ENCODE peak calls at places on chromosomes 3 and 15, in seven cellular contexts. E is heart left ventricle, P is gastrocnemius medialis, Q is breast epithelium, J is IMR-90, D is ovary, L is body of pancreas. F is an unnamed sample.

GRCh38 chr3:49747792-49748480 is 24.2 kb upstream of the GMPPB start:
- DNase-seq in E (no peak), P (no peak), Q (no peak), J (peak), D (no peak), L (no peak), F (no peak)

GRCh38 chr3:136266468-136266867 is 16.3 kb downstream of the PCCB start:
- DNase-seq in E (no peak), P (no peak), Q (no peak), J (peak), D (no peak), L (no peak), F (no peak)

GRCh38 chr15:71651750-71652186 is 158.6 kb upstream of the NR2E3 start:
- DNase-seq in E (no peak), P (no peak), Q (no peak), J (peak), D (no peak), L (no peak), F (no peak)

GRCh38 chr15:58742424-58743160 is 6.9 kb downstream of the ADAM10 start:
- DNase-seq in E (no peak), P (no peak), Q (no peak), J (peak), D (no peak), L (no peak), F (no peak)

GRCh38 chr3:44988073-44988472 is 12.0 kb downstream of the EXOSC7 start:
- DNase-seq in E (no peak), P (no peak), Q (no peak), J (no peak), D (no peak), L (no peak), F (no peak)

GRCh38 chr15:52318729-52319500 is 23.3 kb upstream of the MYO5C start:
- DNase-seq in E (peak), P (peak), Q (peak), J (no peak), D (no peak), L (peak), F (no peak)

GRCh38 chr3:132641837-132642538 is 17.6 kb downstream of the ACAD11 start:
- DNase-seq in E (no peak), P (no peak), Q (no peak), J (peak), D (no peak), L (no peak), F (no peak)

GRCh38 chr15:25234831-25235230 is 204.0 kb downstream of the UBE3A start:
- DNase-seq in E (peak), P (no peak), Q (no peak), J (no peak), D (no peak), L (no peak), F (no peak)

GRCh38 chr3:69541823-69542264 is 156.0 kb upstream of the FRMD4B start:
- DNase-seq in E (peak), P (no peak), Q (no peak), J (no peak), D (peak), L (no peak), F (no peak)

GRCh38 chr15:63238181-63238580 is 39.2 kb upstream of the APH1B start:
- DNase-seq in E (no peak), P (no peak), Q (no peak), J (no peak), D (no peak), L (no peak), F (no peak)

GRCh38 chr3:129855454-129856419 is 37.8 kb downstream of the TMCC1 start:
- DNase-seq in E (no peak), P (no peak), Q (no peak), J (peak), D (no peak), L (no peak), F (no peak)

GRCh38 chr3:149377408-149378111 is at the start of gene TM4SF1:
- DNase-seq in E (no peak), P (no peak), Q (peak), J (peak), D (peak), L (peak), F (no peak)

GRCh38 chr15:72936691-72937679 is 115.3 kb upstream of the NEO1 start:
- DNase-seq in E (no peak), P (no peak), Q (no peak), J (no peak), D (no peak), L (no peak), F (no peak)

GRCh38 chr3:156530969-156531368 is 23.9 kb downstream of the SSR3 start:
- DNase-seq in E (no peak), P (no peak), Q (no peak), J (no peak), D (no peak), L (no peak), F (no peak)

GRCh38 chr3:152738656-152739055 is 96.3 kb upstream of the P2RY1 start:
- DNase-seq in E (no peak), P (no peak), Q (no peak), J (no peak), D (no peak), L (no peak), F (no peak)

GRCh38 chr3:99747915-99748314 is 69.7 kb upstream of the CMSS1 start:
- DNase-seq in E (no peak), P (no peak), Q (no peak), J (peak), D (no peak), L (no peak), F (no peak)

GRCh38 chr3:171431550-171431949 is 28.7 kb downstream of the TNIK start:
- DNase-seq in E (no peak), P (no peak), Q (no peak), J (no peak), D (no peak), L (no peak), F (no peak)

GRCh38 chr3:11642455-11643162 is 1.1 kb downstream of the VGLL4 start:
- DNase-seq in E (peak), P (peak), Q (peak), J (peak), D (peak), L (peak), F (peak)

GRCh38 chr3:67593761-67594234 is 60.6 kb downstream of the SUCLG2 start:
- DNase-seq in E (no peak), P (no peak), Q (no peak), J (peak), D (no peak), L (no peak), F (no peak)

GRCh38 chr15:64893481-64894394 is 18.0 kb upstream of the ANKDD1A start:
- DNase-seq in E (peak), P (peak), Q (peak), J (peak), D (peak), L (peak), F (peak)
- TF ChIP-seq POLR2A in E (no peak), P (peak), Q (no peak), J (peak), D (peak), L (peak), F (peak)

GRCh38 chr3:52793702-52794611 is 639 bp upstream of the ITIH3 start:
- DNase-seq in E (no peak), P (no peak), Q (no peak), J (no peak), D (no peak), L (no peak), F (no peak)
- H3K4me3 ChIP-seq in E (no peak), P (no peak), Q (no peak), J (no peak), D (no peak), L (no peak), F (no peak)

GRCh38 chr3:127693336-127693843 is 20.6 kb downstream of the ABTB1 start:
- DNase-seq in E (peak), P (no peak), Q (no peak), J (no peak), D (no peak), L (no peak), F (no peak)
- TF ChIP-seq POLR2A in E (no peak), P (no peak), Q (no peak), J (no peak), D (no peak), L (no peak), F (no peak)

GRCh38 chr3:51994530-51994929 is 1.2 kb downstream of the RPL29 start:
- DNase-seq in E (no peak), P (no peak), Q (no peak), J (no peak), D (no peak), L (no peak), F (no peak)
- H3K4me3 ChIP-seq in E (no peak), P (peak), Q (peak), J (peak), D (no peak), L (no peak), F (peak)

GRCh38 chr3:196432137-196432879 is at the start of gene UBXN7:
- DNase-seq in E (peak), P (peak), Q (peak), J (peak), D (peak), L (peak), F (peak)

DNA sequence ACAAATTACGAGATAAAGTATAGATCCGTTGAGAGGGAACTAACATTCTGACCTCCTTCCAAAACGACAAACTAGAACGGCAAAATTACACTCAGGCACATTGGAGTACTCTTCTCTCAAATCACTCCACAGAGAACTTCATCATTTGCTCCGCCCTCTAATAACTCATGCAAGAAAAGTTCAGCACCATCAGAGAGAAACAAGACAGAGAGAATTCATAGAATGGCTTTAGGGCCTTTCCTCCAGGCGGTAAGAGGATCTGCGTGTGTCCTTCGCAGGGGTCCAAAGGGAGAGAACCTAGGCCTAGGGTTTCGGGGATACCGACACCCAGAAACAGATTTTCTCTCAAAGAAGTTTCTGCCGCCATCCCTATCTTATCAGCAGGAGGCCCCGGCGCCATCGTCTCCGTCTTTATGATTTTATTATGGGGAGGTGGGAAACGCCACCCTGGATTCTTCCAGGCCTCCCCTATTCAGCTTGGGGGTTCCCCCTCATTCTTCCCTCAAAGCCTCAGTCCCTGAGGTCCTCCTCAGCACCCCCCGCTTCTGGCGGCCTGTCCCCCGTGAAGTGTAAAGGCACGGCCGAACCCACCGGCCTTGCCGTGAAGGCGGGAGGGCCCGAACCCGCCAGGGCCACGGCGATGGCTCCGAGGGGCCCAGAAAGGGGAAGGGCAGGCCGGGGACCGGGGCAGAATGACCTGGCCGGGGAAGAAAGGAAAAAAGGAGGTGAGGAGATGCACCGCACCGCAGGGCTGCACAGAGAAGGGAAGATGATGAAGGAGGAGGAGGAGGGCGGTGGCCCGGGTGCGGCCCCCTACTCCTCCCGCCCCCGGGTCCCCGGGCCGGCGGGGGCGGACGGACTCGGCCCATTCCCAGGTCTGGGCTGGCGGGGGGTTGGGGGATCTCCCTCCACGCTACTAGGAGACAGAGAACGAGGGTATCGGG is 762 bp downstream of the UBXN7 start:
- DNase-seq in E (peak), P (no peak), Q (no peak), J (peak), D (peak), L (no peak), F (peak)
- TF ChIP-seq POLR2A in E (no peak), P (no peak), Q (no peak), J (no peak), D (no peak), L (no peak), F (no peak)

DNA sequence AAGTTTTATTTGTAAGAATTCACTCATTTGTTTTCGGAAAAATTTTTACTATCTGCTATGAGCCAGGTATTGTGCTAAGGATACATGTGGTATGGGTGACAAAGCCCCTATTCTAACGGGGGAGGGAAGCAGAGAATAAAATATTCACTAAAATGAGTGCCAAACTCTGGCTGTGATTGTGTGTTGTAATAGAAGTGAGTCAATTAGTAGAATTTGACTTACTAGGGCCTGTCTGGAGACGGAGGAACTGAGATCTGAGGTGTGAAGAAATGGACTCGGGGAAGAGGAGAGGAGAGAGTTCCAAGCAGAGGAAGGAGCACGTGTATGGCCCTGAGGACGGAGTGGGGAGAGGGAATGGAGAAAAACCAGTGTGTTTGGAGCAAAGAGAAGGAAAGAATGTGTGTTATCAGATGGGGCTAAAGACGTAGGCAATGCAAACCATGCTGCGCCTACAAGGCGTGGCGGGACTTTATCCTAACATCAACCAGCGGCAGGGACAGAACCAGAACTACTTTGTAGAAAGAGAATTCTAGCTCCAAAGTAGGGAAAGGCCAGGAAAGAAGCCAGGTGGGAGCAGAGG is 89.1 kb downstream of the OSBPL10 start:
- DNase-seq in E (no peak), P (no peak), Q (no peak), J (no peak), D (no peak), L (no peak), F (no peak)
- H3K4me3 ChIP-seq in E (no peak), P (no peak), Q (no peak), J (no peak), D (no peak), L (no peak), F (no peak)

DNA sequence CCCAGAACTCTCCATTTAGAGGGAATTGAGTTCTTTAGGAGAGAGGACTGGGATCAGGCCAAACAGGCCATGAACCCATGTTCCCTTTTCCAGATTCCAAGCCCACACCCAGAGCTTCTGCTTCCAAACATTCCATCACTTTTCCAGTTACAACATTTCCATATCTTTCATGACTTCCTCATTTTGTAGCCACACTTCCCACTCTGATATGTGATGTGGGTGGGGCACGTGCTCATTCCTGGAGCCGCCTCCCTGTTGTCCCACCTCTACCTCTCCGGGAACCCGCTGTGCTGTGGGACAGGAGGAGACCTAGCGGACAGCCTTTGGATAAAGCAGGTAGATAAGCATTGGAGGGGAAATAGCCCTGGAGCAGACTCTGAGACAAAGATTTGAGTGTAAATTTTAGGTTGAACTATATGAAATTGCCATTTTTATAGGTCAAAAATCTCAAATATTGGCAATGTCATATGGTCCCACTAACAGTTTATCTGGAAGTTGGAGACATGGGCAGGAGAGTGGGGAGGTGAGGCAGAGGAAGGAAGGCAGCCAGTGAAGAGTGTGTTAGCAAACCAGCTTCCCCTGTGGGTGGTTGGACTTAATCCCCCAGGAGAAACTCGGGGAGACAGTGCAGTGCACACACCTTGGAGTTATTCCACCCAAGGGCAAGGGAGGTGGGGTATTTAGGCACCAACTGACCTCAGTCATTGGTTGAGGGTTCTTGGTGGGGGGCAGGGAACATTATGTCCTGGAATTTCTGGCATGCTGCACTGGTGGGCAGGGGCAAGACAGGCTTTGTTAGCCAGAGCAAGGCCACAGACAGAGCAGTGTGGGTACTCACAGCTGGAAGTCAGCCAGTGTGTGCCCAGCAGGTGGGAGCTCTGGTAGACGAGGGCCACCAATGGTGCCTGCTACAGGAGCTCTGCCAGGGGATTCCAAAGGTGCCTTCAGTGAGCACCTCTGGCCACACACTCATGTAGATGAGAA is 31.7 kb downstream of the CYP8B1 start:
- DNase-seq in E (no peak), P (peak), Q (no peak), J (no peak), D (no peak), L (peak), F (no peak)
- TF ChIP-seq POLR2A in E (no peak), P (no peak), Q (no peak), J (no peak), D (no peak), L (no peak), F (no peak)

DNA sequence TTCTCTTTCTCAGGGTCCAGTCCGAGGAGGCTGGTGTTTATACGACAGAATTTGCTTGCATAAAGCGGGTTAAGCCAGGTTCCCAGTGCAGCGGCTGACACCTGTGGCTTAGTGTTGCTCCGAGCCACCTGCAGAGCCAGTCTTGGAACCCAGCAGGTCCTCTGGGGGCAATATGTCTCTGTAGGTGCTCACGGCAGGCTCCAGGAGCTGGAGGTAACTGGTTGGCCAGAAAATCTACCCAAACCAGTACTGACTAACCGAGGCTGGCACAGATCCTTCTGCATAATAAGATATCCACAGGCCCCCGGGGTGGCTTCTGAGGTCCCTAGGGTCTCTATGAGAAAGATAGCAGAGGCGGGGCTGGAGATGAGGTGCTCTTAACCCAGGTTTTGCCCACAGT is 3.2 kb downstream of the MGLL start:
- DNase-seq in E (peak), P (no peak), Q (no peak), J (no peak), D (no peak), L (no peak), F (no peak)
- H3K4me3 ChIP-seq in E (peak), P (no peak), Q (no peak), J (no peak), D (no peak), L (no peak), F (no peak)

GRCh38 chr3:142929890-142930289 is 33.6 kb downstream of the PAQR9 start:
- DNase-seq in E (no peak), P (no peak), Q (no peak), J (no peak), D (no peak), L (no peak), F (no peak)
- TF ChIP-seq POLR2A in E (no peak), P (no peak), Q (no peak), J (no peak), D (no peak), L (no peak), F (no peak)